ENCODE peak calls at places on chromosomes 1 and 21, in ten cellular contexts. C is thoracic aorta, H is cardiac muscle cell, L is A673, Y is astrocyte of the cerebellum, B is heart left ventricle, R is HFF-Myc, U is fibroblast of lung, P is body of pancreas, O is choroid plexus epithelial cell. Q is an unnamed sample.

GRCh38 chr1:24724345-24725208 is 20.7 kb upstream of the CLIC4 start:
- DNase-seq in C (no peak), H (peak; percentile 42), L (no peak), Y (peak; percentile 59), B (no peak), R (no peak), U (peak; percentile 84), P (no peak), O (peak; percentile 97), Q (no peak)

GRCh38 chr1:245440933-245441332 is 286.1 kb downstream of the KIF26B start:
- DNase-seq in C (no peak), H (no peak), L (no peak), Y (no peak), B (no peak), R (no peak), U (no peak), P (no peak), O (no peak), Q (no peak)

GRCh38 chr21:43918385-43918947 is 53.4 kb downstream of the AGPAT3 start:
- DNase-seq in C (no peak), H (no peak), L (no peak), Y (no peak), B (no peak), R (no peak), U (no peak), P (no peak), O (no peak), Q (no peak)

GRCh38 chr1:170145691-170146676 is at the start of gene NTMT2:
- DNase-seq in C (no peak), H (peak; percentile 40), L (peak; percentile 96), Y (no peak), B (peak; percentile 66), R (no peak), U (peak; percentile 64), P (peak; percentile 16), O (peak; percentile 8), Q (no peak)

GRCh38 chr1:166874464-166874863 is 1.6 kb downstream of the TADA1 start:
- DNase-seq in C (no peak), H (no peak), L (peak; percentile 18), Y (no peak), B (no peak), R (no peak), U (no peak), P (no peak), O (no peak), Q (no peak)

GRCh38 chr1:36161656-36162531 is 5.9 kb downstream of the MAP7D1 start:
- DNase-seq in C (no peak), H (no peak), L (no peak), Y (no peak), B (no peak), R (no peak), U (peak; percentile 64), P (peak; percentile 69), O (peak; percentile 42), Q (no peak)

GRCh38 chr1:172826096-172826741 is 167.3 kb downstream of the FASLG start:
- DNase-seq in C (no peak), H (peak; percentile 41), L (peak; percentile 85), Y (peak; percentile 80), B (no peak), R (peak; percentile 79), U (peak; percentile 87), P (peak; percentile 42), O (peak; percentile 96), Q (no peak)

GRCh38 chr1:15493869-15494390 is 18.0 kb downstream of the CELA2B start:
- DNase-seq in C (no peak), H (no peak), L (no peak), Y (no peak), B (no peak), R (no peak), U (no peak), P (no peak), O (no peak), Q (no peak)

GRCh38 chr1:225596736-225597135 is 56.2 kb downstream of the ENAH start:
- DNase-seq in C (no peak), H (no peak), L (no peak), Y (no peak), B (no peak), R (no peak), U (no peak), P (no peak), O (no peak), Q (no peak)

GRCh38 chr1:117821782-117822447 is 107.5 kb downstream of the GDAP2 start:
- DNase-seq in C (peak; percentile 28), H (no peak), L (no peak), Y (peak; percentile 72), B (peak; percentile 49), R (peak; percentile 98), U (peak; percentile 99), P (peak; percentile 65), O (peak; percentile 97), Q (no peak)

GRCh38 chr1:211606327-211606913 is 27.5 kb upstream of the SLC30A1 start:
- DNase-seq in C (no peak), H (no peak), L (no peak), Y (no peak), B (no peak), R (no peak), U (no peak), P (no peak), O (no peak), Q (no peak)

GRCh38 chr1:3928622-3929021 is 28.6 kb upstream of the C1orf174 start:
- DNase-seq in C (no peak), H (no peak), L (no peak), Y (no peak), B (no peak), R (no peak), U (no peak), P (no peak), O (no peak), Q (no peak)

GRCh38 chr1:116908266-116908665 is 1.4 kb upstream of the PTGFRN start:
- DNase-seq in C (no peak), H (no peak), L (no peak), Y (no peak), B (no peak), R (no peak), U (no peak), P (no peak), O (no peak), Q (peak; percentile 54)

DNA sequence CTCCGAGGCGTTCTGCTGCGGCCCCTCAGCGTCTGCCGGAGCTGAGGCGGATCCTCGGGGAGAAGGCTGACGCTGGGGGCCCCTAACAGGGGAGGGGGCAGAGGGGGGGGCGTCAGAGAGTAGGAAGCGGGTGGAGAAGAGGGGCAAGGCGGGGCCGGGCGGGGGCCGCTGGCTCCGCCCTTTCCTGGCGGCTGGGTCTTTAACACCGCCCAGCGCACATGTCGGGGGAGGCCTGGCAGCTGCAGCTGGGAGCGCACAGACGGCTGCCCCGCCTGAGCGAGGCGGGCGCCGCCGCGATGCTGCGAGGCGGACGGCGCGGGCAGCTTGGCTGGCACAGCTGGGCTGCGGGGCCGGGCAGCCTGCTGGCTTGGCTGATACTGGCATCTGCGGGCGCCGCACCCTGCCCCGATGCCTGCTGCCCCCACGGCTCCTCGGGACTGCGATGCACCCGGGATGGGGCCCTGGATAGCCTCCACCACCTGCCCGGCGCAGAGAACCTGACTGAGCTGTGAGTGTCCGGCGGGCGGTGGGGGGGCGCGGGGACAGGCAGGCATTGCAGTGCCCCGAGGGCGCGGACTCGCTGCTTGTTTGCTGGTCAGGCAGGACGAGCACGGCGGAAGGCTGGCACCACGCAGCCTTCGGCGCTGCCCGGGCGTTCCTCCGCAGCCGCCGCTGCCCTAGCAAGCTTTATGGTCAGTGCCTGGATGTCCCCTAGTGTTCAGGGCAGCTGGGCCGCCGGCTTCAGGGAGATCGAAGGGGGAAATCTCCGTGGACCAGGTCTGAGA is at the start of gene NTRK1:
- DNase-seq in C (no peak), H (peak; percentile 55), L (peak; percentile 75), Y (no peak), B (peak; percentile 25), R (no peak), U (peak; percentile 30), P (peak; percentile 14), O (no peak), Q (no peak)
- H3K4me3 ChIP-seq in C (peak within 1 kb of the TSS; percentile 64), H (peak within 1 kb of the TSS; percentile 17), L (peak within 1 kb of the TSS; percentile 55), Y (peak within 1 kb of the TSS; percentile 33), B (peak within 1 kb of the TSS; percentile 43), R (peak within 1 kb of the TSS; percentile 28), U (peak within 1 kb of the TSS; percentile 47), P (no peak within 1 kb of the TSS), O (peak within 1 kb of the TSS; percentile 43), Q (peak within 1 kb of the TSS; percentile 44)

DNA sequence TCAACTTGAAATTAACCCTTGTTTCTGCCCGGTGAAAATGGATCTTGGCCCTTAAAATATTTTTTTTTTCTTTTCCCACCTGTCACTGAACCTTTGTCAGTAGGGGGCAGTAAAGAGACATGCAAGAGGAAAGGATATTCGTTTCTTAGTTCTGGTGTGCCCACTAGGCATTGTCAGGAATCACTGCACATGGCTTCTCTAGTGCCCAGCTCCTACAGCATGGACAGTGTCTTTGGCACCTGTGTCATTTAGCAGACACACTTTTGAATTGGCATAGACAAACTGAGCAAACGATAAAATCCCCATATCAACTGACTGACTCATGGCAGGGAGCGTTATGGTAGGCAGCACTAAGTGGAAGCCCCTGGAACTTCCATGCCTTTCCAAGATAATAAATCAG is 1048.1 kb downstream of the BRINP3 start:
- DNase-seq in C (no peak), H (peak; percentile 68), L (peak; percentile 81), Y (no peak), B (peak; percentile 25), R (no peak), U (peak; percentile 24), P (peak; percentile 6), O (peak; percentile 72), Q (no peak)
- TF ChIP-seq CTCF in C (no peak), H (peak; percentile 59), L (peak; percentile 72), Y (peak; percentile 40), B (no peak), R (no peak), U (peak; percentile 22), P (peak; percentile 63), O (peak; percentile 74), Q (no peak)

DNA sequence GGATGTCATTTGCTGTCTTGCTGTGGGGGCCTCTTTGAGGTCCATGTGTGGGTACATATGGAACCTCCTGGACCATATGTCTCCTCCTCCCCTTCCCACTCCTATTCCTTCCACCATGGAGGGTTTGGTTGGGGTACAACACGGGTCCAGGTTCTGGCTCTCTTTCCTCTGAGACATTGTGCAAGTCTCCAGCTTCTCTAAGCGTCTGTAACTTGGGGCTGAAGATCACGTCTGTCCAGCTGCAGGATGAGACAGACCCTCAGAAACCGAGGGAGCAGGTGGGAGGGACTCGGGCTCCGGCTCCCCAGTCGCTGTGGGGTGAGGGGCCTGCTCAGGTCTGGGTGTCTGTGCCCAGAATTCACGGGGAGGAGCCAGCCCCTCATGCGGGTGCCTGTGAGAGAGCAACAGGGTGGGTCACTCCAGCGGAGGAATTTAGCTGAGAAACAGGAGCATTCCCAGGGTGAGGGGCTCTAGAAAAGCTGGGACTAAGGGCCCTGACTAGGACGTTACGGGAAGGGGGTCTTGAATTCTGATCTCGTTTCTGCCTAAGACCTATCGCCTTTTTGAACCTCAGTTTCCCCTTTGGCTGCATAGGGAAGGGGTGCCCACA is 42.0 kb upstream of the DMBX1 start:
- DNase-seq in C (no peak), H (no peak), L (no peak), Y (no peak), B (no peak), R (no peak), U (no peak), P (no peak), O (no peak), Q (no peak)
- H3K4me3 ChIP-seq in C (peak overlapping the region; percentile 67), H (peak overlapping the region; percentile 28), L (no peak overlapping the region), Y (no peak overlapping the region), B (peak overlapping the region; percentile 55), R (no peak overlapping the region), U (no peak overlapping the region), P (no peak overlapping the region), O (no peak overlapping the region), Q (no peak overlapping the region)

DNA sequence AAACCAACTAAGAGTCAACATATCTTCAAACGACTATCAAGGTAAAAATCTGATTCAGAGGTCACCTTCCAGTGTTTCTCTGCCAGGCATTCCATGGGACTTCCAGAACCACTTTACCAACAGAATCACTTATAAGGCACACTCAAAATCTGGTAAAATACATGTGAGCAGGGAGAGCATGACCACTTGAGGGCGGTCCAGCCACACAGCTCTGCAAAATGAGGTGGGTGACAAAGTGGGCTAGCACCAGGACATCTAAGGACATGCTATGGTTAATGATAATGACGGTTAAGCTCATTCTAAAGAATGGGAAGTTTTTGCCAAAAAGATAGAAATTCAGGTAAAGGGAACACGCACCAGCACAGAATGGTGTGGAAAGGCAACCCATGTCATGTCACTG is 24.5 kb upstream of the GLIS1 start:
- DNase-seq in C (no peak), H (no peak), L (no peak), Y (no peak), B (no peak), R (no peak), U (no peak), P (no peak), O (no peak), Q (no peak)
- TF ChIP-seq CTCF in C (no peak), H (no peak), L (no peak), Y (no peak), B (no peak), R (no peak), U (no peak), P (no peak), O (peak; percentile 33), Q (no peak)